ENCODE peak calls at places on chromosomes 4 and X, in six cellular contexts. D is heart left ventricle, P is testis, C is erythroblast, R is transverse colon, T is stomach. A is an unnamed sample.

GRCh38 chrX:56947695-56948094 is 47.6 kb downstream of the SPIN3 start:
- DNase-seq in D (no peak), P (no peak), C (no peak), R (no peak), T (no peak), A (no peak)

GRCh38 chr4:137881641-137882040 is 349.3 kb upstream of the PCDH18 start:
- DNase-seq in D (no peak), P (peak), C (no peak), R (no peak), T (no peak), A (no peak)

GRCh38 chrX:119996069-119996468 is 52.5 kb upstream of the NKAP start:
- DNase-seq in D (no peak), P (no peak), C (no peak), R (no peak), T (no peak), A (no peak)

GRCh38 chr4:176193126-176193525 is 2.3 kb downstream of the SPATA4 start:
- DNase-seq in D (no peak), P (no peak), C (no peak), R (no peak), T (no peak), A (no peak)

GRCh38 chr4:177290780-177291179 is 18.9 kb upstream of the NEIL3 start:
- DNase-seq in D (no peak), P (no peak), C (no peak), R (no peak), T (no peak), A (no peak)

GRCh38 chr4:38601244-38601915 is 62.6 kb upstream of the KLF3 start:
- DNase-seq in D (no peak), P (no peak), C (no peak), R (no peak), T (peak), A (peak)

GRCh38 chr4:89134775-89135319 is 23.5 kb downstream of the TIGD2 start:
- DNase-seq in D (no peak), P (peak), C (no peak), R (no peak), T (no peak), A (no peak)

GRCh38 chrX:107675823-107676555 is 47.7 kb downstream of the PRPS1 start:
- DNase-seq in D (no peak), P (no peak), C (peak), R (no peak), T (no peak), A (no peak)

GRCh38 chrX:145817299-145817665 is 347 bp upstream of the SLITRK2 start:
- DNase-seq in D (peak), P (no peak), C (no peak), R (no peak), T (no peak), A (no peak)

GRCh38 chr4:82710202-82710929 is 88.2 kb downstream of the SCD5 start:
- DNase-seq in D (no peak), P (no peak), C (no peak), R (no peak), T (no peak), A (no peak)

GRCh38 chrX:23803931-23804381 is 21.0 kb downstream of the SAT1 start:
- DNase-seq in D (peak), P (peak), C (peak), R (peak), T (peak), A (no peak)

GRCh38 chr4:35836591-35836990 is 407.7 kb downstream of the ARAP2 start:
- DNase-seq in D (no peak), P (no peak), C (no peak), R (no peak), T (no peak), A (no peak)

GRCh38 chr4:125382995-125383394 is 68.2 kb downstream of the FAT4 start:
- DNase-seq in D (no peak), P (no peak), C (no peak), R (no peak), T (no peak), A (no peak)

GRCh38 chr4:107034091-107034698 is 1.9 kb downstream of the DKK2 start:
- DNase-seq in D (peak), P (peak), C (no peak), R (peak), T (no peak), A (peak)

GRCh38 chrX:40104649-40105015 is 6.9 kb upstream of the BCOR start:
- DNase-seq in D (peak), P (no peak), C (peak), R (peak), T (peak), A (no peak)

GRCh38 chr4:156113138-156113537 is 159.5 kb upstream of the CTSO start:
- DNase-seq in D (no peak), P (no peak), C (no peak), R (no peak), T (no peak), A (no peak)

GRCh38 chrX:136629084-136629750 is 18.7 kb upstream of the CD40LG start:
- DNase-seq in D (no peak), P (no peak), C (no peak), R (no peak), T (no peak), A (no peak)

GRCh38 chr4:114597410-114598115 is 1.0 kb upstream of the UGT8 start:
- DNase-seq in D (no peak), P (no peak), C (no peak), R (peak), T (peak), A (no peak)

GRCh38 chrX:46465203-46465602 is 80.0 kb downstream of the ZNF674 start:
- DNase-seq in D (no peak), P (no peak), C (no peak), R (no peak), T (no peak), A (no peak)

GRCh38 chrX:113962338-113962737 is 621.5 kb upstream of the HTR2C start:
- DNase-seq in D (no peak), P (no peak), C (peak), R (no peak), T (no peak), A (no peak)

GRCh38 chr4:5960197-5960880 is 57.9 kb downstream of the C4orf50 start:
- DNase-seq in D (no peak), P (peak), C (no peak), R (no peak), T (peak), A (no peak)

GRCh38 chrX:5113128-5113527 is 1115.5 kb downstream of the NLGN4X start:
- DNase-seq in D (no peak), P (no peak), C (peak), R (no peak), T (no peak), A (no peak)

GRCh38 chr4:40264995-40265909 is 68.4 kb downstream of the RHOH start:
- DNase-seq in D (no peak), P (no peak), C (peak), R (peak), T (peak), A (peak)

GRCh38 chr4:85598936-85599335 is 124.0 kb downstream of the ARHGAP24 start:
- DNase-seq in D (no peak), P (no peak), C (no peak), R (no peak), T (no peak), A (no peak)

DNA sequence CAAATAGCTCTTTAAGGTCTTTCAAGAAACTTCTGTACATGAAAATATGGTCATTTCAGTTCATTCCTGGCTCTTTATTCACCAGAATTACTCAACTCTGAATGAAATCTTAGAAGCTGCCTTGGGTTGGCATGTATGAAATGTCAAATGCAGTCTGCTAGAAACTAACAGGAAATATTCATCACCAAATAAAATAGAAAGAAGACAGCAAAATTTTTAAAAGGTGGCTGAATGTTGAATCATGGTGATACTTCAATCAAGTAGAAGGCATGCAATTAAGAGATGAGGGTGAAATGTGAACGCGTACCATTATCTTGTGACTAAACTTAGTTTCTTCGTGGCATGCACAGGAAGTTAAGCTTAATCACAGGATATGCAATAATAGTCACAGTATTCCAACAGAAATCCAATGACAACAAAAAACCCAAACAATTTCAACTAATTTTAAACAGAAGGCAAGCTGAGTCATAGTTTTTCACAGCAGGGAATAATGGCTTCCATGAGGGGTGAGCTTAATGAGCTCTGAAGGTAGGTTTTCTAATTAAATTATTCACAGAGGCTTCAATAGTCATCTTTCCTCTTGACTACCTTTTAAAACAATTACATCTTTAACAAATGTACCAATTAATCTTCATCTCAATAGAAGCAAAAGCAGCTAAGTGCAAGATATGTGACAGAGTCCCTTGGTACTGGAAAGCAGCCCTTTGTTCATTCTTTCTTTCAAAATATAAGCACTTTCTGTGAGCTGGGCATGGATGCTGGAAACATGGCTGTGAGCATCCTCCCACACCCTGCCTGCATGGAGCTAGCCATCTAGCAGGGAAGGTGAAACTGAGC is 44.5 kb downstream of the SCFD2 start:
- DNase-seq in D (no peak), P (no peak), C (no peak), R (no peak), T (no peak), A (no peak)
- TF ChIP-seq POLR2A in D (no peak), P (no peak), C (no peak), R (no peak), T (no peak), A (no peak)

DNA sequence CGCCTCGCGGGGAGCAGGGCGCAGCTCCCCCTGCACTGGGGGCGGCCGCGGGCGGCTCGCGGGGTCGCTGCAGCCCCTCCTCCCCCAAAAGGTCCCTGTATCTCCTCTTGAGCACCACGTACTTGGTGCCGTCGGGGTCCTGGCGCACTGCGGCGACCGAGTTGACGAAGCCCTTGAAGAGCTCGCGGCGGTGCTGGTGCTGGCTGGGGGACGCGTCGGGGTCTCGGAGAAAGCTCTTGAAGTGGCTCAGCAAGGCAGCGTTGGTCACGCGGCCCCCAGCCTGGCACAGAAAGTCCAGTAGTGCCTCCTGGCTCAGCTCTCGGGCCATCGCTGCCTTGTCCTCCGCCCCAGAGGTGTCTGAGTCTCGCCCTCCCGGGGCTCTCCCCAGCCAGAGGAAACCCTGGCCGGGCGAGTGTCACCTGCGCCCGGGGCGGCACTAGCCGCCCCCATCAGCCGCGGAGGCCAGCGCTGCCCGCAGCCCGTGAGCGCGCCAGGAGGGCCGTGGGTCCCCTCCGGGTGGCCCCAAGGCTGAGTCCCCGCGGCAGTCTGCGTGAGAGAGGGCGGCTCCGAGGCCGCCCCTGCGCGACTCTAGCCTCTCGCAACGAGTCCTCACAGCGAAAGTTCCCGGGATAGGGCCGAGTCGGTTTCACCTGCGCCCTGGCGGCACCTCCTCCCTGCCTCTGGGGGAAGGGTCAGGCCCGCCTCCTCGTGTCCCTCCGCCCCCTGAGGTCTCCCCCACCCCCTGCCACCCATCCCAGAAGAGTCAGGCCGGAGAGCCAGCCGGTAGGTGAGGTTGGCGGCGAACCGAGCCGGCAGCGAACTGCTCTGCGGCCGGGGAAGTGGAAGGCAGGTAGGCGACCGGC is at the start of gene SOWAHB:
- DNase-seq in D (no peak), P (peak), C (no peak), R (peak), T (peak), A (no peak)
- TF ChIP-seq POLR2A in D (no peak), P (no peak), C (no peak), R (peak), T (peak), A (no peak)

GRCh38 chr4:152937535-152938236 is 1.6 kb downstream of the FHDC1 start:
- DNase-seq in D (peak), P (peak), C (peak), R (peak), T (peak), A (peak)
- TF ChIP-seq POLR2A in D (no peak), P (no peak), C (peak), R (peak), T (no peak), A (no peak)

DNA sequence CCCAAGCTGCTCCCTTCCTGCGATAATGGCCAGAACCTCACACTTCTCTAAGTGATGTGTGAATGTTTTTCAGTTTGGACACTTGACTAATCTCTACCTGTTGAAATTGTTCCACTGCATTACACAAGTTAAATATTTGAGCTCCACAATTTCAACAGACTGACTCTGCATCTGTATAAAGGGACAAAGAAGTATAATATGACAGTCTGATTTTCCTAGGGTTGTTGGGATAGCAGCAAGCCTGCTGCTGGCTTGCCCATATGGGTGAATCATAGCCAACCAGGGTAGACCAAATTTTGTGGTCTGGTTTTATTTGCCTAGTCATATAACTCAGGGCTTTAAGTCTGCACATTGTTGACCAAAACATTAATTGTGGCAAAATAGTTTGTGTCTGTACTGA is 534.4 kb downstream of the RAB28 start:
- DNase-seq in D (no peak), P (no peak), C (no peak), R (no peak), T (no peak), A (no peak)
- TF ChIP-seq POLR2A in D (no peak), P (no peak), C (no peak), R (no peak), T (no peak), A (no peak)

GRCh38 chr4:139084425-139085093 is 69.0 kb downstream of the NOCT start:
- DNase-seq in D (no peak), P (no peak), C (no peak), R (no peak), T (no peak), A (peak)
- TF ChIP-seq POLR2A in D (peak), P (no peak), C (no peak), R (no peak), T (no peak), A (no peak)

GRCh38 chr4:173330590-173330989 is 3.6 kb downstream of the HMGB2 start:
- DNase-seq in D (no peak), P (no peak), C (no peak), R (no peak), T (no peak), A (no peak)
- TF ChIP-seq POLR2A in D (no peak), P (no peak), C (peak), R (no peak), T (no peak), A (peak)

DNA sequence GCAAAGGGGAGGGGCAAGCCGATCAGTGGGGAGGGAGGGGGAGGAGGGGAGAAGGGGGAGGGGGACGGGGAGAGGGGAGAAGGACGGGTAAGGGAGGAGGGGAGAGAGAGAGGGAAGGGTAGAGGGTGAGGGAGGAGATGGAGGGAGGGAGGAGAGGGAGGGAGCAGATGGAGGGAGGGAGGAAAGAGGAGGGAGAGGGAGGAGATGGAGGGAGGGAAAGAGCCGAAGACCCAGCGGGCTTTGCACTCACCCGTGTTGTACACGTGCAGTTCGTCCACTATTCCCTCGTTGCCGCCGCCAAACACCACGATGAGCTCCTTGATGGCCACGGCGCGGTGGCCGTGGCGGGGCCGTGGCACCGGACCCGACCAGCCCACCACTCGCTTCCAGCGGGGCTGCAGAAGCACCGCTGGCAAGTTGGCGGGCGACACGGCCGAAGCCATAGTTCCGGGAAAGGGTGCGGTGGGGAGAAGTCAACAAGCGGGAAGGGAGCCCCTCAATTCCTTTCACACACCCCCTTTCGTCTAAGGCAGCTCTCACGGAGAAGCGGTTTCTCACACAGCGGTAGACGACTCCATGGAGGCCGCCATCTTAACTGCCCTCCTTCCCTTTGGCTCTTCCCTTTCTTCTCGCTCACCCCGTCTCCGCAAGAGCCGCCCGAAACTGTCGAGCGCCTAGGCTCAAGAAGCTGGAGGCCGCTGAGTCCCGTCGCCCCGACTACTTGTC is 1.1 kb downstream of the HCFC1 start:
- DNase-seq in D (peak), P (peak), C (peak), R (no peak), T (no peak), A (peak)
- TF ChIP-seq POLR2A in D (no peak), P (no peak), C (peak), R (no peak), T (no peak), A (peak)

GRCh38 chrX:103212749-103213457 is 2.0 kb upstream of the BEX4 start:
- DNase-seq in D (no peak), P (no peak), C (peak), R (peak), T (no peak), A (no peak)

GRCh38 chrX:103211012-103211715 is 3.7 kb upstream of the BEX4 start:
- DNase-seq in D (no peak), P (peak), C (peak), R (peak), T (peak), A (no peak)

GRCh38 chrX:103210056-103210455 is 4.9 kb upstream of the BEX4 start:
- DNase-seq in D (no peak), P (no peak), C (no peak), R (no peak), T (no peak), A (no peak)

GRCh38 chrX:103215768-103216085 is 819 bp downstream of the BEX4 start:
- DNase-seq in D (no peak), P (peak), C (peak), R (no peak), T (no peak), A (peak)

GRCh38 chrX:103215037-103215767 is at the start of gene BEX4:
- DNase-seq in D (peak), P (peak), C (peak), R (peak), T (peak), A (peak)
- TF ChIP-seq POLR2A in D (peak), P (peak), C (peak), R (peak), T (peak), A (peak)

GRCh38 chr4:152020073-152020472 is 259.3 kb upstream of the GATB start:
- DNase-seq in D (no peak), P (no peak), C (no peak), R (no peak), T (no peak), A (no peak)

GRCh38 chr4:152024881-152025280 is 264.1 kb upstream of the GATB start:
- DNase-seq in D (no peak), P (no peak), C (no peak), R (no peak), T (no peak), A (no peak)

GRCh38 chr4:152023674-152024073 is 262.9 kb upstream of the GATB start:
- DNase-seq in D (no peak), P (no peak), C (no peak), R (no peak), T (no peak), A (no peak)

GRCh38 chr4:152016325-152016665 is 255.5 kb upstream of the GATB start:
- DNase-seq in D (no peak), P (no peak), C (no peak), R (no peak), T (no peak), A (no peak)

GRCh38 chr4:152021788-152022438 is 261.1 kb upstream of the GATB start:
- DNase-seq in D (peak), P (no peak), C (no peak), R (no peak), T (no peak), A (no peak)
- TF ChIP-seq POLR2A in D (no peak), P (no peak), C (no peak), R (no peak), T (no peak), A (no peak)

DNA sequence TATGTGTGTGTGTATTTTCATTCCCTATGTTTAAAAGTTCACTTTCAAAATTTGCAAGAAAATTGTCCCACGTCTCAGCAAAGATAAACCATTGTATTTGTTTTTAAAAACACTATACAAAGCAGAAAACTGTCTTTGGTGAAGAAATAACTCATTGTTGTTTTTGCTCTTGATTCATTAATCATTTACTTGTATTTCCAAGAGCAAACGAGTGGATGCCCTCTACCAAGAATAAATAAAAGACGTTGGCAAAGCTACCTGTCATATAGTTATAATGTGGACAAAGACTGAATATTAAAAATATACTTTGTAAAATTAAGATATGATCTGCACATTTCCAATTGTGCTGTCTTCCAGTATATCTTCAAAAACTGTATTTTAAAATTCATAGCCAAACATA is 210.9 kb upstream of the NDST3 start:
- DNase-seq in D (no peak), P (no peak), C (no peak), R (no peak), T (no peak), A (no peak)
- TF ChIP-seq POLR2A in D (no peak), P (no peak), C (no peak), R (no peak), T (no peak), A (no peak)